ENCODE peak calls at places on chromosomes 3 and 15, in seven cellular contexts. One of them, this sample, is unnamed.
A peak's percentile ranks its signal among the peaks of the same experiment; 100 is the strongest.

GRCh38 chr15:39247574-39247973 is 333.3 kb upstream of the THBS1 start:
- DNase-seq in NCI-H1105 treated with DMSO at 0.1 percent for 48 hours: no peak
- DNase-seq in hippocampal formation: no peak
- DNase-seq in ACHN: no peak
- DNase-seq in psoas muscle: no peak
- DNase-seq in cardiac muscle cell: no peak
- DNase-seq in activated T-helper 1 cell treated with Interleukin-2 at 50 U/mL for 16 hours: no peak
- DNase-seq in this sample: no peak

GRCh38 chr3:146187334-146187950 is 26.5 kb upstream of the PLOD2 start:
- DNase-seq in activated T-helper 1 cell treated with Interleukin-2 at 50 U/mL for 16 hours: no peak
- DNase-seq in cardiac muscle cell: peak; percentile 45
- DNase-seq in NCI-H1105 treated with DMSO at 0.1 percent for 48 hours: peak; percentile 47
- DNase-seq in ACHN: peak; percentile 33
- DNase-seq in hippocampal formation: peak; percentile 73
- DNase-seq in psoas muscle: no peak
- DNase-seq in this sample: peak; percentile 66

GRCh38 chr3:27127195-27127594 is 242.0 kb downstream of the NEK10 start:
- DNase-seq in cardiac muscle cell: no peak
- DNase-seq in hippocampal formation: no peak
- DNase-seq in NCI-H1105 treated with DMSO at 0.1 percent for 48 hours: peak; percentile 87
- DNase-seq in activated T-helper 1 cell treated with Interleukin-2 at 50 U/mL for 16 hours: no peak
- DNase-seq in psoas muscle: no peak
- DNase-seq in ACHN: no peak
- DNase-seq in this sample: no peak

GRCh38 chr3:128879991-128880390 is 571 bp downstream of the ACAD9 start:
- DNase-seq in hippocampal formation: no peak
- DNase-seq in ACHN: no peak
- DNase-seq in cardiac muscle cell: no peak
- DNase-seq in psoas muscle: no peak
- DNase-seq in activated T-helper 1 cell treated with Interleukin-2 at 50 U/mL for 16 hours: no peak
- DNase-seq in NCI-H1105 treated with DMSO at 0.1 percent for 48 hours: no peak
- DNase-seq in this sample: no peak

GRCh38 chr3:135034291-135034768 is 239.3 kb downstream of the EPHB1 start:
- DNase-seq in cardiac muscle cell: no peak
- DNase-seq in NCI-H1105 treated with DMSO at 0.1 percent for 48 hours: peak; percentile 94
- DNase-seq in psoas muscle: no peak
- DNase-seq in activated T-helper 1 cell treated with Interleukin-2 at 50 U/mL for 16 hours: no peak
- DNase-seq in hippocampal formation: no peak
- DNase-seq in ACHN: peak; percentile 72
- DNase-seq in this sample: no peak

GRCh38 chr3:41102053-41102556 is 97.2 kb upstream of the CTNNB1 start:
- DNase-seq in ACHN: no peak
- DNase-seq in psoas muscle: no peak
- DNase-seq in NCI-H1105 treated with DMSO at 0.1 percent for 48 hours: no peak
- DNase-seq in hippocampal formation: no peak
- DNase-seq in activated T-helper 1 cell treated with Interleukin-2 at 50 U/mL for 16 hours: no peak
- DNase-seq in cardiac muscle cell: no peak
- DNase-seq in this sample: no peak

GRCh38 chr15:71282086-71282485 is 166.8 kb downstream of the THSD4 start:
- DNase-seq in psoas muscle: no peak
- DNase-seq in hippocampal formation: no peak
- DNase-seq in activated T-helper 1 cell treated with Interleukin-2 at 50 U/mL for 16 hours: no peak
- DNase-seq in NCI-H1105 treated with DMSO at 0.1 percent for 48 hours: no peak
- DNase-seq in cardiac muscle cell: no peak
- DNase-seq in ACHN: no peak
- DNase-seq in this sample: no peak

GRCh38 chr3:59502806-59503205 is 453.0 kb upstream of the CFAP20DC start:
- DNase-seq in NCI-H1105 treated with DMSO at 0.1 percent for 48 hours: no peak
- DNase-seq in activated T-helper 1 cell treated with Interleukin-2 at 50 U/mL for 16 hours: no peak
- DNase-seq in hippocampal formation: no peak
- DNase-seq in cardiac muscle cell: no peak
- DNase-seq in psoas muscle: no peak
- DNase-seq in ACHN: no peak
- DNase-seq in this sample: no peak

GRCh38 chr3:55891106-55891505 is 404.0 kb upstream of the WNT5A start:
- DNase-seq in activated T-helper 1 cell treated with Interleukin-2 at 50 U/mL for 16 hours: no peak
- DNase-seq in cardiac muscle cell: no peak
- DNase-seq in psoas muscle: no peak
- DNase-seq in hippocampal formation: no peak
- DNase-seq in NCI-H1105 treated with DMSO at 0.1 percent for 48 hours: no peak
- DNase-seq in ACHN: no peak
- DNase-seq in this sample: no peak

GRCh38 chr3:191244242-191244867 is 45.3 kb downstream of the OSTN start:
- DNase-seq in hippocampal formation: peak; percentile 15
- DNase-seq in psoas muscle: no peak
- DNase-seq in cardiac muscle cell: no peak
- DNase-seq in NCI-H1105 treated with DMSO at 0.1 percent for 48 hours: peak; percentile 34
- DNase-seq in ACHN: peak; percentile 29
- DNase-seq in activated T-helper 1 cell treated with Interleukin-2 at 50 U/mL for 16 hours: no peak
- DNase-seq in this sample: no peak

GRCh38 chr3:196216081-196216564 is at the start of gene SLC51A:
- DNase-seq in ACHN: no peak
- DNase-seq in NCI-H1105 treated with DMSO at 0.1 percent for 48 hours: no peak
- DNase-seq in activated T-helper 1 cell treated with Interleukin-2 at 50 U/mL for 16 hours: no peak
- DNase-seq in cardiac muscle cell: no peak
- DNase-seq in hippocampal formation: no peak
- DNase-seq in psoas muscle: no peak
- DNase-seq in this sample: peak; percentile 74

GRCh38 chr15:64134322-64134829 is 17.2 kb upstream of the SNX22 start:
- DNase-seq in activated T-helper 1 cell treated with Interleukin-2 at 50 U/mL for 16 hours: no peak
- DNase-seq in psoas muscle: no peak
- DNase-seq in ACHN: no peak
- DNase-seq in NCI-H1105 treated with DMSO at 0.1 percent for 48 hours: no peak
- DNase-seq in hippocampal formation: peak; percentile 36
- DNase-seq in cardiac muscle cell: no peak
- DNase-seq in this sample: no peak

GRCh38 chr3:52298147-52299098 is 10.8 kb downstream of the GLYCTK start:
- DNase-seq in psoas muscle: no peak
- DNase-seq in hippocampal formation: no peak
- DNase-seq in cardiac muscle cell: peak; percentile 51
- DNase-seq in NCI-H1105 treated with DMSO at 0.1 percent for 48 hours: no peak
- DNase-seq in ACHN: no peak
- DNase-seq in activated T-helper 1 cell treated with Interleukin-2 at 50 U/mL for 16 hours: no peak
- DNase-seq in this sample: no peak

GRCh38 chr3:156581954-156582353 is 27.0 kb upstream of the SSR3 start:
- DNase-seq in activated T-helper 1 cell treated with Interleukin-2 at 50 U/mL for 16 hours: no peak
- DNase-seq in NCI-H1105 treated with DMSO at 0.1 percent for 48 hours: no peak
- DNase-seq in psoas muscle: no peak
- DNase-seq in cardiac muscle cell: no peak
- DNase-seq in ACHN: no peak
- DNase-seq in hippocampal formation: no peak
- DNase-seq in this sample: no peak

GRCh38 chr15:75229191-75230015 is 27.7 kb downstream of the C15orf39 start:
- DNase-seq in psoas muscle: peak; percentile 35
- DNase-seq in activated T-helper 1 cell treated with Interleukin-2 at 50 U/mL for 16 hours: no peak
- DNase-seq in cardiac muscle cell: no peak
- DNase-seq in ACHN: no peak
- DNase-seq in hippocampal formation: no peak
- DNase-seq in NCI-H1105 treated with DMSO at 0.1 percent for 48 hours: no peak
- DNase-seq in this sample: no peak

GRCh38 chr3:133973249-133973980 is 56.3 kb downstream of the SLCO2A1 start:
- DNase-seq in cardiac muscle cell: no peak
- DNase-seq in psoas muscle: no peak
- DNase-seq in hippocampal formation: no peak
- DNase-seq in ACHN: no peak
- DNase-seq in activated T-helper 1 cell treated with Interleukin-2 at 50 U/mL for 16 hours: no peak
- DNase-seq in NCI-H1105 treated with DMSO at 0.1 percent for 48 hours: no peak
- DNase-seq in this sample: no peak

GRCh38 chr3:43707998-43708397 is 17.3 kb downstream of the ABHD5 start:
- DNase-seq in cardiac muscle cell: no peak
- DNase-seq in ACHN: peak; percentile 70
- DNase-seq in psoas muscle: no peak
- DNase-seq in NCI-H1105 treated with DMSO at 0.1 percent for 48 hours: no peak
- DNase-seq in activated T-helper 1 cell treated with Interleukin-2 at 50 U/mL for 16 hours: no peak
- DNase-seq in hippocampal formation: no peak
- DNase-seq in this sample: no peak

GRCh38 chr3:155111971-155112370 is 31.9 kb downstream of the MME start:
- DNase-seq in ACHN: no peak
- DNase-seq in NCI-H1105 treated with DMSO at 0.1 percent for 48 hours: no peak
- DNase-seq in activated T-helper 1 cell treated with Interleukin-2 at 50 U/mL for 16 hours: no peak
- DNase-seq in hippocampal formation: no peak
- DNase-seq in cardiac muscle cell: no peak
- DNase-seq in psoas muscle: no peak
- DNase-seq in this sample: no peak

GRCh38 chr3:53794597-53794996 is 51.6 kb downstream of the CHDH start:
- DNase-seq in hippocampal formation: no peak
- DNase-seq in psoas muscle: no peak
- DNase-seq in ACHN: no peak
- DNase-seq in NCI-H1105 treated with DMSO at 0.1 percent for 48 hours: no peak
- DNase-seq in activated T-helper 1 cell treated with Interleukin-2 at 50 U/mL for 16 hours: no peak
- DNase-seq in cardiac muscle cell: no peak
- DNase-seq in this sample: no peak

GRCh38 chr3:151504606-151505005 is 43.7 kb upstream of the IGSF10 start:
- DNase-seq in NCI-H1105 treated with DMSO at 0.1 percent for 48 hours: no peak
- DNase-seq in psoas muscle: no peak
- DNase-seq in activated T-helper 1 cell treated with Interleukin-2 at 50 U/mL for 16 hours: no peak
- DNase-seq in cardiac muscle cell: no peak
- DNase-seq in hippocampal formation: no peak
- DNase-seq in ACHN: no peak
- DNase-seq in this sample: no peak

GRCh38 chr15:83379574-83379973 is 67.6 kb upstream of the SH3GL3 start:
- DNase-seq in activated T-helper 1 cell treated with Interleukin-2 at 50 U/mL for 16 hours: no peak
- DNase-seq in psoas muscle: no peak
- DNase-seq in hippocampal formation: no peak
- DNase-seq in NCI-H1105 treated with DMSO at 0.1 percent for 48 hours: no peak
- DNase-seq in cardiac muscle cell: no peak
- DNase-seq in ACHN: peak; percentile 25
- DNase-seq in this sample: no peak

GRCh38 chr3:134850761-134851160 is 55.7 kb downstream of the EPHB1 start:
- DNase-seq in cardiac muscle cell: no peak
- DNase-seq in activated T-helper 1 cell treated with Interleukin-2 at 50 U/mL for 16 hours: no peak
- DNase-seq in hippocampal formation: no peak
- DNase-seq in ACHN: no peak
- DNase-seq in NCI-H1105 treated with DMSO at 0.1 percent for 48 hours: no peak
- DNase-seq in psoas muscle: peak; percentile 64
- DNase-seq in this sample: no peak

GRCh38 chr3:61595826-61596225 is 34.5 kb downstream of the PTPRG start:
- DNase-seq in psoas muscle: no peak
- DNase-seq in activated T-helper 1 cell treated with Interleukin-2 at 50 U/mL for 16 hours: no peak
- DNase-seq in NCI-H1105 treated with DMSO at 0.1 percent for 48 hours: no peak
- DNase-seq in cardiac muscle cell: no peak
- DNase-seq in hippocampal formation: no peak
- DNase-seq in ACHN: no peak
- DNase-seq in this sample: no peak

GRCh38 chr3:116140100-116140689 is 305.1 kb downstream of the LSAMP start:
- DNase-seq in cardiac muscle cell: peak; percentile 48
- DNase-seq in ACHN: peak; percentile 60
- DNase-seq in psoas muscle: no peak
- DNase-seq in activated T-helper 1 cell treated with Interleukin-2 at 50 U/mL for 16 hours: no peak
- DNase-seq in NCI-H1105 treated with DMSO at 0.1 percent for 48 hours: peak; percentile 67
- DNase-seq in hippocampal formation: peak; percentile 54
- DNase-seq in this sample: no peak

This sample was measured in mucosa of descending colon.